ENCODE peak calls at places on chromosomes 11 and 22, in four cellular contexts. F is mucosa of gallbladder, I is HuH-7.5, D is mesothelial cell of epicardium. V is an unnamed sample.
A peak's percentile ranks its signal among the peaks of the same experiment; 100 is the strongest.

GRCh38 chr11:46127150-46127638 is 5.9 kb upstream of the PHF21A start:
- DNase-seq in F (no peak), I (peak; percentile 82), D (no peak), V (no peak)

GRCh38 chr11:12291313-12291712 is 86.1 kb upstream of the PARVA start:
- DNase-seq in F (no peak), I (no peak), D (no peak), V (no peak)

GRCh38 chr11:14583252-14584105 is 60.1 kb upstream of the PDE3B start:
- DNase-seq in F (peak; percentile 41), I (peak; percentile 42), D (no peak), V (peak; percentile 32)

GRCh38 chr11:27358306-27358705 is 4.7 kb downstream of the CCDC34 start:
- DNase-seq in F (no peak), I (no peak), D (no peak), V (no peak)

GRCh38 chr11:119696378-119697157 is 32.4 kb downstream of the NECTIN1 start:
- DNase-seq in F (no peak), I (no peak), D (no peak), V (no peak)

GRCh38 chr11:69637956-69638871 is 2.7 kb upstream of the CCND1 start:
- DNase-seq in F (peak; percentile 50), I (peak; percentile 91), D (no peak), V (peak; percentile 77)

GRCh38 chr11:28010001-28010400 is 98.0 kb downstream of the KIF18A start:
- DNase-seq in F (no peak), I (no peak), D (no peak), V (no peak)

GRCh38 chr11:8223513-8223899 is 40.2 kb downstream of the LMO1 start:
- DNase-seq in F (no peak), I (no peak), D (no peak), V (no peak)

GRCh38 chr22:50473088-50473487 is 1.7 kb downstream of the SBF1 start:
- DNase-seq in F (no peak), I (peak; percentile 89), D (no peak), V (no peak)

GRCh38 chr11:22807855-22808558 is 21.6 kb downstream of the SVIP start:
- DNase-seq in F (no peak), I (no peak), D (no peak), V (no peak)

GRCh38 chr22:44382461-44383038 is 69.8 kb upstream of the SHISAL1 start:
- DNase-seq in F (no peak), I (no peak), D (no peak), V (no peak)

GRCh38 chr22:45671051-45671782 is 417 bp upstream of the ATXN10 start:
- DNase-seq in F (no peak), I (peak; percentile 23), D (no peak), V (peak; percentile 12)

GRCh38 chr11:6705905-6706535 is 22.9 kb upstream of the MRPL17 start:
- DNase-seq in F (peak; percentile 38), I (peak; percentile 14), D (no peak), V (peak; percentile 16)

GRCh38 chr11:118304227-118304808 is at the start of gene CD3E:
- DNase-seq in F (no peak), I (no peak), D (no peak), V (no peak)

GRCh38 chr11:14183973-14184372 is 175.0 kb downstream of the RRAS2 start:
- DNase-seq in F (no peak), I (no peak), D (no peak), V (no peak)

GRCh38 chr11:102793677-102794290 is 4.2 kb downstream of the MMP1 start:
- DNase-seq in F (no peak), I (no peak), D (no peak), V (no peak)

GRCh38 chr11:61007971-61008896 is 36.8 kb downstream of the CD6 start:
- DNase-seq in F (no peak), I (no peak), D (no peak), V (peak; percentile 25)

GRCh38 chr11:128690746-128691091 is 3.2 kb upstream of the FLI1 start:
- DNase-seq in F (no peak), I (no peak), D (no peak), V (no peak)

GRCh38 chr11:109708184-109708583 is 286.2 kb downstream of the C11orf87 start:
- DNase-seq in F (no peak), I (no peak), D (no peak), V (no peak)

GRCh38 chr11:1199689-1200610 is 22.9 kb upstream of the MUC5B start:
- DNase-seq in F (no peak), I (no peak), D (peak; percentile 14), V (peak; percentile 8)

GRCh38 chr22:35477911-35478582 is 62.6 kb upstream of the RASD2 start:
- DNase-seq in F (peak; percentile 46), I (no peak), D (peak; percentile 67), V (no peak)

GRCh38 chr22:48089601-48090331 is 1327.3 kb downstream of the TBC1D22A start:
- DNase-seq in F (peak; percentile 20), I (no peak), D (peak; percentile 34), V (no peak)